ENCODE peak calls at places on chromosome 2, in seven cellular contexts. R, B, O, F, Q, V and G are unnamed samples.

GRCh38 chr2:3288455-3289163 is 89.0 kb downstream of the EIPR1 start:
- DNase-seq in R (no peak), B (peak), O (no peak), F (no peak), Q (no peak), V (no peak), G (no peak)

GRCh38 chr2:211755187-211755586 is 783.4 kb downstream of the ERBB4 start:
- DNase-seq in R (no peak), B (no peak), O (no peak), F (no peak), Q (no peak), V (no peak), G (no peak)

GRCh38 chr2:54809814-54810213 is 86.4 kb downstream of the EML6 start:
- DNase-seq in R (no peak), B (no peak), O (no peak), F (no peak), Q (no peak), V (no peak), G (no peak)

GRCh38 chr2:237700583-237701032 is 73.2 kb downstream of the LRRFIP1 start:
- DNase-seq in R (no peak), B (peak), O (peak), F (peak), Q (peak), V (no peak), G (peak)

GRCh38 chr2:203535784-203536590 is 886 bp upstream of the RAPH1 start:
- DNase-seq in R (no peak), B (no peak), O (no peak), F (no peak), Q (no peak), V (no peak), G (no peak)

GRCh38 chr2:73983322-73984202 is 1.1 kb upstream of the TET3 start:
- DNase-seq in R (peak), B (peak), O (no peak), F (no peak), Q (no peak), V (peak), G (no peak)

GRCh38 chr2:128979182-128979581 is 660.5 kb upstream of the HS6ST1 start:
- DNase-seq in R (no peak), B (no peak), O (no peak), F (no peak), Q (no peak), V (no peak), G (no peak)

GRCh38 chr2:172242968-172243367 is 140.3 kb upstream of the DLX2 start:
- DNase-seq in R (no peak), B (no peak), O (no peak), F (no peak), Q (no peak), V (no peak), G (no peak)

GRCh38 chr2:9288233-9288632 is 81.6 kb downstream of the ASAP2 start:
- DNase-seq in R (no peak), B (no peak), O (no peak), F (no peak), Q (no peak), V (no peak), G (no peak)

GRCh38 chr2:109304731-109305470 is 175.9 kb downstream of the SH3RF3 start:
- DNase-seq in R (no peak), B (no peak), O (no peak), F (no peak), Q (no peak), V (no peak), G (no peak)